ENCODE peak calls at places on chromosomes 1 and 21, in nine cellular contexts. X, L, C, Q, G, N, H, M and U are unnamed samples.

GRCh38 chr1:75341537-75341936 is 207.3 kb downstream of the LHX8 start:
- DNase-seq in Q (no peak), M (no peak), G (no peak), N (no peak), H (no peak), C (no peak), L (no peak), X (no peak), U (no peak)

GRCh38 chr1:227891223-227891954 is 56.3 kb downstream of the WNT9A start:
- DNase-seq in M (no peak), H (no peak), Q (no peak), L (no peak), X (peak), N (peak), C (no peak), G (peak), U (no peak)

GRCh38 chr1:84415386-84415785 is 17.1 kb downstream of the DNASE2B start:
- DNase-seq in N (no peak), Q (no peak), X (no peak), H (no peak), C (no peak), M (no peak), L (no peak), G (no peak), U (peak)

GRCh38 chr1:175287377-175287776 is 94.8 kb upstream of the KIAA0040 start:
- DNase-seq in X (no peak), H (no peak), C (no peak), L (no peak), Q (no peak), M (peak), N (no peak), G (no peak), U (no peak)

GRCh38 chr1:30684881-30685795 is 38.2 kb downstream of the MATN1 start:
- DNase-seq in N (no peak), Q (no peak), M (peak), X (no peak), H (no peak), C (peak), G (peak), L (peak), U (no peak)

GRCh38 chr1:238484121-238484520 is 593.4 kb upstream of the ZP4 start:
- DNase-seq in L (no peak), C (no peak), X (no peak), N (no peak), G (no peak), H (no peak), M (no peak), Q (no peak), U (no peak)

GRCh38 chr21:35925497-35925896 is 134.8 kb downstream of the SETD4 start:
- DNase-seq in X (no peak), Q (no peak), C (no peak), H (no peak), L (no peak), N (no peak), G (peak), M (no peak), U (peak)

GRCh38 chr1:246199086-246199485 is 308.0 kb downstream of the SMYD3 start:
- DNase-seq in X (no peak), G (no peak), L (no peak), C (no peak), M (no peak), H (no peak), N (no peak), Q (no peak), U (no peak)

GRCh38 chr1:89890085-89890754 is 69.4 kb downstream of the LRRC8D start:
- DNase-seq in G (no peak), L (peak), X (no peak), C (no peak), N (no peak), H (no peak), Q (peak), M (peak), U (peak)

GRCh38 chr1:8097077-8097799 is 71.1 kb upstream of the ERRFI1 start:
- DNase-seq in X (no peak), L (peak), M (peak), C (no peak), H (no peak), Q (no peak), N (no peak), G (no peak), U (peak)

GRCh38 chr1:8095584-8095983 is 69.5 kb upstream of the ERRFI1 start:
- DNase-seq in H (no peak), C (no peak), M (no peak), X (no peak), Q (no peak), L (no peak), G (no peak), N (no peak), U (peak)

GRCh38 chr1:8096105-8097011 is 70.2 kb upstream of the ERRFI1 start:
- DNase-seq in M (peak), N (no peak), H (no peak), C (no peak), L (peak), X (no peak), G (no peak), Q (no peak), U (peak)

GRCh38 chr1:8094481-8095241 is 68.6 kb upstream of the ERRFI1 start:
- DNase-seq in G (no peak), X (no peak), M (peak), H (no peak), L (no peak), C (no peak), N (peak), Q (no peak), U (peak)

GRCh38 chr1:8097908-8098307 is 71.8 kb upstream of the ERRFI1 start:
- DNase-seq in C (no peak), X (no peak), L (no peak), H (no peak), N (no peak), M (no peak), Q (no peak), G (no peak), U (no peak)
- TF ChIP-seq POLR2A in C (no peak), X (no peak), L (no peak), H (no peak), N (peak), M (no peak), Q (no peak), G (no peak), U (no peak)

DNA sequence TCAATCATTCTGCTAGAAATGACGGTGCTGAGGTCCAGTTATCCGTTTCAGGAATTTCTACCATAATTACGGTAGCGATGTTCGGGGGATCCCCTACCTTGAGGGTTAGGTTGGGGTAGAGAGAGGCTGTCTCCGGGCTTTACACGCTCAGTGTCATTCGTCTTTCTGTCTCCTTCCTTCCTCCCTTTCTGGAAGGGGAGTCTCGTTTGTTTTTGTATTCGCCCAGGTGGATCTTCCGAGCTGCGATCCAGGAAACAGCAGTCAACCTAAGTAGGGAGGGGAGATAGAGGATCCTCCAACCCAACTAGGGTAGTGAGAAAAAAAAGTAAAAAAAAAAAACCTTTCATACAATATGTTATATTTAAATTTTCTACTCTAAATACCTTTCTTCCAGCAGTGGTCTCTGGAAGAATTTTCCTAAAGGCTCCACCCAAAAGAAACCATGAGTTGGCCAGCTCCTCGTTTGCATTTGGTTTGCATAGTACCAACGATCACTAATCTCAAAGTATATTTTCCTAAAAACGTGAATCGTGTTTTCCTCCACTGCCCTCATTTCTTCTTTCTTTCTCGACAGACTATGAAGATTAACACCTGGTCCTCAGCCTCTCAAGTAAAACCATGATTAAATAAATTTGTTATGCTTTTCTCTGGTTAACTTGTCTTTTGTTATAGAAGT is 611 bp upstream of the PIK3C2B start:
- DNase-seq in M (no peak), C (no peak), L (no peak), Q (no peak), N (no peak), G (no peak), H (no peak), X (no peak), U (no peak)
- TF ChIP-seq POLR2A in M (no peak), C (peak), L (no peak), Q (no peak), N (no peak), G (no peak), H (no peak), X (no peak), U (no peak)

GRCh38 chr1:230114245-230114651 is 47.2 kb downstream of the GALNT2 start:
- DNase-seq in G (no peak), X (no peak), M (no peak), C (no peak), Q (no peak), H (no peak), L (no peak), N (no peak), U (no peak)
- TF ChIP-seq POLR2A in G (no peak), X (no peak), M (no peak), C (no peak), Q (no peak), H (no peak), L (no peak), N (no peak), U (no peak)

GRCh38 chr1:183806086-183806485 is 1.2 kb downstream of the RGL1 start:
- DNase-seq in M (no peak), Q (no peak), L (no peak), N (no peak), H (no peak), G (no peak), X (no peak), C (no peak), U (peak)

GRCh38 chr1:183804916-183805734 is at the start of gene RGL1:
- DNase-seq in C (no peak), Q (no peak), M (peak), L (peak), X (peak), N (peak), H (peak), G (peak), U (peak)

GRCh38 chr1:183807549-183808168 is 2.7 kb downstream of the RGL1 start:
- DNase-seq in N (no peak), L (no peak), X (no peak), Q (no peak), M (no peak), G (peak), H (no peak), C (no peak), U (no peak)

GRCh38 chr1:183808296-183809027 is 3.5 kb downstream of the RGL1 start:
- DNase-seq in X (no peak), L (no peak), G (no peak), H (no peak), Q (no peak), C (no peak), M (no peak), N (no peak), U (no peak)

GRCh38 chr1:183806650-183807049 is 1.7 kb downstream of the RGL1 start:
- DNase-seq in X (no peak), H (no peak), C (no peak), G (no peak), L (no peak), N (no peak), M (no peak), Q (no peak), U (no peak)
- TF ChIP-seq POLR2A in X (no peak), H (no peak), C (no peak), G (no peak), L (no peak), N (no peak), M (no peak), Q (no peak), U (no peak)

DNA sequence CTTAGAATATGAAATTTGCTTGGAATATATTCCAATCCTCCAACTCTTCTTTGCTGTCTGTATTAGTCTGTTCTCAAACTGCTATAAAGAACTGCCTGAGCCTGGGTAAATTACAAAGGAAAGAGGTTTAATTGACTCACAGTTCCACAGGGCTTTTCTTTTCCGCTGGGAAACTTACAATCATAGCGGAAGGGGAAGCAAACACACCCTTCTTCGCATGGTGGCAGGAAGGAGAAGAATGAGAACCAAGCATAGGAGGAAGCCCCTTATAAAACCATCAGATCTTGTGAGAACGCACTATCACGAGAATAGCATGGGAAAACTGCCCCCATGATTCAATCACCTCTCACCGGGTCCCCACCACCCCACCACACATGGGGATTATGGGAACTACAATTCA is 14.8 kb downstream of the CENPF start:
- DNase-seq in L (no peak), N (no peak), G (no peak), Q (no peak), C (no peak), H (no peak), X (no peak), M (no peak), U (peak)
- TF ChIP-seq POLR2A in L (no peak), N (no peak), G (no peak), Q (no peak), C (no peak), H (no peak), X (no peak), M (no peak), U (no peak)

DNA sequence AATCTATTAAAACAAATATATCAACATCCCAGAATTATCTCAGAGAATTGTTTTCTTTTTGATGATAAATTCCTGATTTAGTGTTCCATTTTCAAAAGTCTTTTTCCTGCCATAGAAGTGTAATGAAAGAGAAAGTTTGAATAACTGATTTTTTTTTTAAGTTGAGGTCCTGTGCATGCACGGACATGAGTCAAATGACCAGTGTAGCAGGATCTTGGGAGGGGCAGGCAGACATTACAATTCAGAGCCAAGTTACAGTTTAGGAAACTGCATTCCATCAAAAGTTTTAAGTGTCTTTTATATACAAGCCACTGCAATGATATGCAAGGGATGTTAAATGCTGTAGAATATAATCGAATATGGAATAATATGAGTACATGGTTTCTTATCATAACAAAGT is 227.5 kb downstream of the HMCN1 start:
- DNase-seq in G (no peak), L (no peak), M (no peak), H (no peak), N (no peak), Q (no peak), C (no peak), X (no peak), U (peak)
- TF ChIP-seq POLR2A in G (no peak), L (no peak), M (no peak), H (no peak), N (no peak), Q (no peak), C (no peak), X (no peak), U (no peak)